ENCODE peak calls at places on chromosomes 12 and 14, in five cellular contexts. U is stimulated activated effector memory CD8-positive, alpha-beta T cell treated with anti-CD3 and anti-CD28 coated beads, Interleukin-12 subunit alpha, Interleukin-12 subunit beta, amount 100 ng/mL, for 72 hours; P is amniotic stem cell; E is stimulated activated CD4-positive, alpha-beta T cell treated with anti-CD3 and anti-CD28 coated beads, Interleukin-1b, Interleukin-23, amount 100 ng/mL, for 24 hours; H is kidney glomerular epithelial cell. K is an unnamed sample.

GRCh38 chr12:6869049-6870021 is 2.0 kb downstream of the TPI1 start:
- DNase-seq in U (peak), P (peak), E (peak), H (peak), K (peak)

GRCh38 chr12:9149372-9149771 is 33.7 kb upstream of the A2M start:
- DNase-seq in U (no peak), P (no peak), E (no peak), H (no peak), K (no peak)

GRCh38 chr14:104282332-104283196 is 144.2 kb downstream of the KIF26A start:
- DNase-seq in U (no peak), P (no peak), E (no peak), H (no peak), K (no peak)

GRCh38 chr12:67716817-67717216 is 68.3 kb downstream of the DYRK2 start:
- DNase-seq in U (no peak), P (no peak), E (no peak), H (peak), K (peak)

GRCh38 chr12:104719700-104720345 is 238.3 kb downstream of the SLC41A2 start:
- DNase-seq in U (no peak), P (no peak), E (no peak), H (no peak), K (no peak)

GRCh38 chr12:30614031-30614430 is 81.6 kb downstream of the IPO8 start:
- DNase-seq in U (no peak), P (no peak), E (no peak), H (no peak), K (no peak)

GRCh38 chr14:103393687-103394626 is 8.7 kb downstream of the MARK3 start:
- DNase-seq in U (no peak), P (no peak), E (no peak), H (peak), K (peak)

GRCh38 chr12:48980953-48981756 is 3.0 kb downstream of the WNT1 start:
- DNase-seq in U (no peak), P (no peak), E (no peak), H (no peak), K (no peak)

GRCh38 chr12:19066471-19067001 is 63.0 kb upstream of the PLEKHA5 start:
- DNase-seq in U (no peak), P (no peak), E (no peak), H (no peak), K (peak)

GRCh38 chr12:93767524-93767863 is 90.3 kb downstream of the CRADD start:
- DNase-seq in U (no peak), P (no peak), E (no peak), H (no peak), K (no peak)

GRCh38 chr12:91695964-91696363 is 449.7 kb downstream of the BTG1 start:
- DNase-seq in U (no peak), P (no peak), E (no peak), H (no peak), K (no peak)

GRCh38 chr14:55074662-55075061 is 23.2 kb downstream of the MAPK1IP1L start:
- DNase-seq in U (no peak), P (no peak), E (no peak), H (no peak), K (peak)